ENCODE peak calls at places on chromosomes 13 and 19, in four cellular contexts. K is MM.1S, S is kidney, I is stomach. H is an unnamed sample.
A peak's percentile ranks its signal among the peaks of the same experiment; 100 is the strongest.

GRCh38 chr19:18414504-18415176 is 4.6 kb upstream of the SSBP4 start:
- DNase-seq in K (no peak), S (peak; percentile 83), I (no peak), H (no peak)

GRCh38 chr19:12133069-12133468 is 7.1 kb downstream of the ZNF20 start:
- DNase-seq in K (no peak), S (no peak), I (no peak), H (no peak)

GRCh38 chr13:29515372-29515771 is 80.1 kb downstream of the SLC7A1 start:
- DNase-seq in K (no peak), S (no peak), I (no peak), H (no peak)

GRCh38 chr13:71661921-71662320 is 205.1 kb downstream of the DACH1 start:
- DNase-seq in K (no peak), S (no peak), I (no peak), H (no peak)

GRCh38 chr13:113776231-113777125 is 17.5 kb downstream of the TMEM255B start:
- DNase-seq in K (peak; percentile 95), S (no peak), I (peak; percentile 20), H (peak; percentile 37)

GRCh38 chr13:41463823-41464602 is 6.7 kb downstream of the RGCC start:
- DNase-seq in K (no peak), S (peak; percentile 37), I (no peak), H (no peak)

GRCh38 chr13:94710881-94711560 is 1.3 kb downstream of the SOX21 start:
- DNase-seq in K (peak; percentile 35), S (peak; percentile 68), I (no peak), H (no peak)

GRCh38 chr13:60759499-60759898 is 362.5 kb downstream of the TDRD3 start:
- DNase-seq in K (no peak), S (no peak), I (peak; percentile 78), H (no peak)

GRCh38 chr19:44626067-44626624 is 12.8 kb downstream of the IGSF23 start:
- DNase-seq in K (no peak), S (no peak), I (no peak), H (no peak)

GRCh38 chr19:13619203-13619632 is 112.9 kb upstream of the CACNA1A start:
- DNase-seq in K (no peak), S (no peak), I (no peak), H (no peak)

GRCh38 chr13:21583496-21583895 is 20.5 kb downstream of the MICU2 start:
- DNase-seq in K (no peak), S (no peak), I (no peak), H (no peak)

GRCh38 chr13:24630851-24631341 is 49.3 kb upstream of the ATP12A start:
- DNase-seq in K (no peak), S (peak; percentile 33), I (peak; percentile 34), H (no peak)

GRCh38 chr19:17081672-17082630 is 6.4 kb downstream of the MYO9B start:
- DNase-seq in K (no peak), S (no peak), I (no peak), H (no peak)

GRCh38 chr19:32673573-32673972 is 1.4 kb downstream of the ANKRD27 start:
- DNase-seq in K (no peak), S (peak; percentile 57), I (no peak), H (no peak)

GRCh38 chr13:28452755-28453154 is 42.2 kb downstream of the FLT1 start:
- DNase-seq in K (no peak), S (no peak), I (no peak), H (no peak)

GRCh38 chr13:103287659-103288058 is 221.4 kb upstream of the SLC10A2 start:
- DNase-seq in K (no peak), S (no peak), I (no peak), H (no peak)

GRCh38 chr13:50448535-50448981 is 394.9 kb downstream of the DLEU7 start:
- DNase-seq in K (no peak), S (no peak), I (no peak), H (no peak)

GRCh38 chr19:31567776-31568175 is 218.5 kb upstream of the TSHZ3 start:
- DNase-seq in K (no peak), S (no peak), I (no peak), H (no peak)

GRCh38 chr13:19020988-19021387 is 160.6 kb downstream of the TUBA3C start:
- DNase-seq in K (no peak), S (no peak), I (no peak), H (no peak)

GRCh38 chr19:372306-372890 is 27.8 kb upstream of the MIER2 start:
- DNase-seq in K (no peak), S (no peak), I (peak; percentile 31), H (no peak)

DNA sequence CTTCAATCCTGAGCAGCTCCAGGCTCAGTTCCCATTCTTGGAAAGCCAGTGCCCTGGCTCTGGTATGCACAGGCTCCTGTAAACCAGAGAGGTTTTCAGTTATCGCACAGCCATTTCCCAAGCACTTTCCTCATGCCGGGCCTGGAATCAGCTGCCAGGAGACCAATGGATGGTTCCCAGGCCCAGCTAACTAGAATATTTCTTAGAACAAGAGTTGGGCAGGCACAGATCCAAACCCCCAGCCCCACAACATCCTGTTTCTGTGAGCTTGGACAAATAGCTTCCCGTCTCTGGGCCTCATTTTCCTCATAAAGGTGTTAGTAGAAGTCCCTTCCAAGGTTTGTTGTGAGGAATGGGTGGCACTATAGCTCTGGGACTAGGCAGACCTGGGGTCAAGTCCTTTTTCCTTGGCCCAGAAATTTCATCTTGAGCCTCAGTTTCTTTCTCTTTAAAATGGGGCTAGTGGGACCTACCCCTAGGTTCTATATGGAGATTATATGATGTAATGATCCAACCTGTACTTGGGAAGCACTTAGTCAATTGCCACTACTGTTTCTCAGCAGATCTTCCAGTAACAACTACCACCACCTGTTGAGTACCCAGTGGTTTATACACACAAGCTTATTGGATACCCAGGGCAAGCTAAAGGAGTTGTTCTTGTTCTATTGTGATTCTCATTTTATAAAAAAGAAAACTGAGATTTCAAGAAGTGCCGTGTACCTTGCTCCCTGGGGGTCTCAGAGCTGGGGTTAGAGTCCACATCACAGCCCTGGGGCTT is 5.1 kb upstream of the CCDC97 start:
- DNase-seq in K (no peak), S (no peak), I (no peak), H (no peak)
- H3K4me1 ChIP-seq in K (peaks cover 36% of the 10 kb centered on the region), S (peaks cover 14% of the 10 kb centered on the region), I (peaks cover 30% of the 10 kb centered on the region), H (peaks cover 24% of the 10 kb centered on the region)

GRCh38 chr13:43786766-43787517 is at the start of gene ENOX1:
- DNase-seq in K (peak; percentile 44), S (peak; percentile 92), I (peak; percentile 49), H (no peak)
- TF ChIP-seq CTCF in K (no peak), S (no peak), I (no peak), H (no peak)

GRCh38 chr19:5126498-5127223 is 157.7 kb downstream of the KDM4B start:
- DNase-seq in K (no peak), S (no peak), I (no peak), H (peak; percentile 53)
- H3K4me1 ChIP-seq in K (no peaks in the 10 kb centered on the region), S (no peaks in the 10 kb centered on the region), I (peaks cover 30% of the 10 kb centered on the region), H (peaks cover 17% of the 10 kb centered on the region)

GRCh38 chr19:5503598-5503997 is 48.4 kb downstream of the ZNRF4 start:
- DNase-seq in K (no peak), S (no peak), I (no peak), H (no peak)
- TF ChIP-seq CTCF in K (no peak), S (no peak), I (no peak), H (no peak)

GRCh38 chr19:15297416-15298224 is 34.7 kb downstream of the BRD4 start:
- DNase-seq in K (no peak), S (no peak), I (no peak), H (no peak)
- H3K4me1 ChIP-seq in K (peaks cover 24% of the 10 kb centered on the region), S (peaks cover 56% of the 10 kb centered on the region), I (peaks cover 96% of the 10 kb centered on the region), H (peaks cover 67% of the 10 kb centered on the region)

GRCh38 chr13:110363009-110363408 is 55.9 kb downstream of the COL4A2 start:
- DNase-seq in K (no peak), S (no peak), I (no peak), H (no peak)
- TF ChIP-seq CTCF in K (no peak), S (no peak), I (no peak), H (no peak)

GRCh38 chr13:99984134-99984462 is 2.5 kb downstream of the ZIC2 start:
- DNase-seq in K (no peak), S (no peak), I (no peak), H (no peak)

GRCh38 chr13:99983401-99984133 is 2.0 kb downstream of the ZIC2 start:
- DNase-seq in K (no peak), S (no peak), I (no peak), H (no peak)

GRCh38 chr13:99985243-99985874 is 3.8 kb downstream of the ZIC2 start:
- DNase-seq in K (no peak), S (no peak), I (no peak), H (no peak)

GRCh38 chr13:99985886-99986527 is 4.4 kb downstream of the ZIC2 start:
- DNase-seq in K (no peak), S (no peak), I (no peak), H (no peak)

DNA sequence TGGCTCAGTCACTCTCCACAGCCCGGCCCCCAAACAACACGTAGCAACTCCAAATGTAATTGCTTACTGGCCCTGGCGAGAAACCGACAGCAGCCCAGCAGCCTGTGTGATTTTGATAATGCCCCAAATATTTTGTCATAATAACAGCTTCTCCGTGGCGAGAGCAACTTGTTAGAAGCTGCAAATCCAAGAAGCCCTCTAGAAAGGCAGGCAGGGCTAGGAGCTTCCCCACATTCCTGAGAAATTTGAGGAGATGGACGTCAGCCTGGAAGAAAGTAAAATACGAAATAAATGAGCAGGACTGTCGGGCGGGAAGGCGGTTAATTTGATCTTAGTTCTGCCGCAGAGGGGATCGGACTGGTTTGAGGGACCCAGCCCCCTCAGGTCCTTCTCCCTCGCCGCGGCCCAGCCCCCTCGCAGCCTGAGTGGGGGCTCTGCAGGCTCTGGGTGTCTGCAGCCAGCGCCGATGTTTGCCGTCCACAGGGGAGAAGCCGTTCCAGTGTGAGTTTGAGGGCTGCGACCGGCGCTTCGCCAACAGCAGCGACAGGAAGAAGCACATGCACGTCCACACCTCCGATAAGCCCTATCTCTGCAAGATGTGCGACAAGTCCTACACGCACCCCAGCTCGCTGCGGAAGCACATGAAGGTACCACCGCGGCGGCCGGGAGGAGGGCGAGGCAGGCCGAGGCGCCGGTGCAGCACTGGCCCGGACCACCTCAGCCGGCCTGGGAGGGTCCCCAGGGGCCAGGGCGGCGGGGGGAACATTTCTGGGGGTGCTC is 3.1 kb downstream of the ZIC2 start:
- DNase-seq in K (no peak), S (no peak), I (no peak), H (no peak)
- H3K4me1 ChIP-seq in K (no peaks in the 10 kb centered on the region), S (peaks cover 7% of the 10 kb centered on the region), I (peaks cover 53% of the 10 kb centered on the region), H (peaks cover 28% of the 10 kb centered on the region)

DNA sequence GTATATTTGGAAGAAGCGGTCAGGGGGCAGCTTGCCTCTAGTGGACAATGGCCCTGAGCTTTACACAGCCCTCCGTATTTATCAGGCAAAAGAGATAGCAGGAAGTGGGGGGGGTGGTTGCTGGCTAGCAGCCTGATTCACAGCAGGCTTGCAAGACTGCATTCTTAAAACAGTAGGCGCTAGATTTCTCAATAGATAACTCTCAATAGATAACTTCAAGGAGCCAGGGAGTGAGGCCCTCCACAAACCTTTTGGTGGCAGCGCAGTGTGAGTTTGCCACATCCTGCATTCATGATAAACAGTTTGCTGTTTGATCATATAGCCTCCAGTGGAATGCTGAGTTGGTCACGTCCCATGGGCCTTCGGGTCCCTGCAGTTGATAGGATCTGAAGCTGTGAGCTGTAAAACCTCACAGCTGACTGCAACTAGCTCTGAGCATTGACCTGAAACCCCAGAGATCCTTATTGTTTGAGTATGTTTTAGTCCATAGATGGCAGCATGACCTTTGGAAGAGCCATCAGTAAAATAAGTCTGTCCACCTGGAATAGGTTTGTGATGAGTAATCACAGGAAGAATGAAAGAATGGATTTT is 12.2 kb downstream of the FPR3 start:
- DNase-seq in K (no peak), S (peak; percentile 75), I (no peak), H (no peak)
- TF ChIP-seq CTCF in K (no peak), S (no peak), I (no peak), H (no peak)

GRCh38 chr19:38942471-38943181 is 11.9 kb downstream of the MRPS12 start:
- DNase-seq in K (no peak), S (peak; percentile 46), I (no peak), H (no peak)
- H3K4me1 ChIP-seq in K (no peaks in the 10 kb centered on the region), S (no peaks in the 10 kb centered on the region), I (no peaks in the 10 kb centered on the region), H (no peaks in the 10 kb centered on the region)